ENCODE peak calls at places on chromosomes 2 and 18, in eight cellular contexts. One of them, this sample, is unnamed.

GRCh38 chr18:27769152-27769551 is 407.8 kb downstream of the CDH2 start:
- DNase-seq in brain microvascular endothelial cell: no peak
- DNase-seq in GM06990: no peak
- DNase-seq in SW480: no peak
- DNase-seq in epithelial cell of proximal tubule: no peak
- DNase-seq in GDM1: no peak
- DNase-seq in CD8-positive, alpha-beta memory T cell: no peak
- DNase-seq in fibroblast of villous mesenchyme: no peak
- DNase-seq in this sample: no peak

GRCh38 chr2:196075196-196075595 is 6.6 kb upstream of the DNAH7 start:
- DNase-seq in brain microvascular endothelial cell: no peak
- DNase-seq in GM06990: no peak
- DNase-seq in SW480: no peak
- DNase-seq in epithelial cell of proximal tubule: no peak
- DNase-seq in GDM1: no peak
- DNase-seq in CD8-positive, alpha-beta memory T cell: no peak
- DNase-seq in fibroblast of villous mesenchyme: no peak
- DNase-seq in this sample: no peak

GRCh38 chr18:50847192-50847591 is 27.4 kb upstream of the MRO start:
- DNase-seq in brain microvascular endothelial cell: peak; percentile 74
- DNase-seq in GM06990: no peak
- DNase-seq in SW480: no peak
- DNase-seq in epithelial cell of proximal tubule: no peak
- DNase-seq in GDM1: no peak
- DNase-seq in CD8-positive, alpha-beta memory T cell: no peak
- DNase-seq in fibroblast of villous mesenchyme: peak; percentile 31
- DNase-seq in this sample: no peak

GRCh38 chr2:197255550-197255949 is 55.0 kb downstream of the ANKRD44 start:
- DNase-seq in brain microvascular endothelial cell: peak; percentile 45
- DNase-seq in GM06990: peak; percentile 83
- DNase-seq in SW480: no peak
- DNase-seq in epithelial cell of proximal tubule: no peak
- DNase-seq in GDM1: peak; percentile 88
- DNase-seq in CD8-positive, alpha-beta memory T cell: peak; percentile 62
- DNase-seq in fibroblast of villous mesenchyme: no peak
- DNase-seq in this sample: peak; percentile 94

GRCh38 chr2:202918860-202919259 is 6.8 kb downstream of the CARF start:
- DNase-seq in brain microvascular endothelial cell: no peak
- DNase-seq in GM06990: no peak
- DNase-seq in SW480: no peak
- DNase-seq in epithelial cell of proximal tubule: no peak
- DNase-seq in GDM1: no peak
- DNase-seq in CD8-positive, alpha-beta memory T cell: no peak
- DNase-seq in fibroblast of villous mesenchyme: no peak
- DNase-seq in this sample: no peak

GRCh38 chr2:38791747-38792146 is 13.7 kb downstream of the GEMIN6 start:
- DNase-seq in brain microvascular endothelial cell: no peak
- DNase-seq in GM06990: no peak
- DNase-seq in SW480: no peak
- DNase-seq in epithelial cell of proximal tubule: no peak
- DNase-seq in GDM1: no peak
- DNase-seq in CD8-positive, alpha-beta memory T cell: no peak
- DNase-seq in fibroblast of villous mesenchyme: no peak
- DNase-seq in this sample: peak; percentile 75

GRCh38 chr2:238158807-238159539 is at the start of gene ERFE:
- DNase-seq in brain microvascular endothelial cell: no peak
- DNase-seq in GM06990: peak; percentile 43
- DNase-seq in SW480: no peak
- DNase-seq in epithelial cell of proximal tubule: no peak
- DNase-seq in GDM1: peak; percentile 30
- DNase-seq in CD8-positive, alpha-beta memory T cell: no peak
- DNase-seq in fibroblast of villous mesenchyme: peak; percentile 30
- DNase-seq in this sample: peak; percentile 31

GRCh38 chr2:6487805-6488204 is 377.9 kb downstream of the CMPK2 start:
- DNase-seq in brain microvascular endothelial cell: no peak
- DNase-seq in GM06990: no peak
- DNase-seq in SW480: no peak
- DNase-seq in epithelial cell of proximal tubule: no peak
- DNase-seq in GDM1: no peak
- DNase-seq in CD8-positive, alpha-beta memory T cell: no peak
- DNase-seq in fibroblast of villous mesenchyme: no peak
- DNase-seq in this sample: no peak

GRCh38 chr2:95730813-95731212 is 139.0 kb downstream of the TRIM43 start:
- DNase-seq in brain microvascular endothelial cell: no peak
- DNase-seq in GM06990: no peak
- DNase-seq in SW480: no peak
- DNase-seq in epithelial cell of proximal tubule: no peak
- DNase-seq in GDM1: no peak
- DNase-seq in CD8-positive, alpha-beta memory T cell: no peak
- DNase-seq in fibroblast of villous mesenchyme: no peak
- DNase-seq in this sample: no peak

GRCh38 chr18:22856870-22857269 is 76.3 kb upstream of the RBBP8 start:
- DNase-seq in brain microvascular endothelial cell: no peak
- DNase-seq in GM06990: no peak
- DNase-seq in SW480: no peak
- DNase-seq in epithelial cell of proximal tubule: no peak
- DNase-seq in GDM1: no peak
- DNase-seq in CD8-positive, alpha-beta memory T cell: no peak
- DNase-seq in fibroblast of villous mesenchyme: no peak
- DNase-seq in this sample: no peak

GRCh38 chr2:235171511-235172130 is 219.8 kb downstream of the SH3BP4 start:
- DNase-seq in brain microvascular endothelial cell: peak; percentile 80
- DNase-seq in GM06990: no peak
- DNase-seq in SW480: peak; percentile 27
- DNase-seq in epithelial cell of proximal tubule: peak; percentile 44
- DNase-seq in GDM1: no peak
- DNase-seq in CD8-positive, alpha-beta memory T cell: no peak
- DNase-seq in fibroblast of villous mesenchyme: peak; percentile 79
- DNase-seq in this sample: no peak

GRCh38 chr2:162058973-162059668 is 14.9 kb downstream of the DPP4 start:
- DNase-seq in brain microvascular endothelial cell: no peak
- DNase-seq in GM06990: peak; percentile 67
- DNase-seq in SW480: no peak
- DNase-seq in epithelial cell of proximal tubule: peak; percentile 74
- DNase-seq in GDM1: no peak
- DNase-seq in CD8-positive, alpha-beta memory T cell: no peak
- DNase-seq in fibroblast of villous mesenchyme: peak; percentile 69
- DNase-seq in this sample: no peak

GRCh38 chr2:47190188-47190818 is 35.2 kb upstream of the STPG4 start:
- DNase-seq in brain microvascular endothelial cell: peak; percentile 88
- DNase-seq in GM06990: no peak
- DNase-seq in SW480: no peak
- DNase-seq in epithelial cell of proximal tubule: no peak
- DNase-seq in GDM1: no peak
- DNase-seq in CD8-positive, alpha-beta memory T cell: no peak
- DNase-seq in fibroblast of villous mesenchyme: peak; percentile 58
- DNase-seq in this sample: no peak

GRCh38 chr18:48832961-48833700 is 117.6 kb downstream of the SMAD7 start:
- DNase-seq in brain microvascular endothelial cell: no peak
- DNase-seq in GM06990: no peak
- DNase-seq in SW480: peak; percentile 65
- DNase-seq in epithelial cell of proximal tubule: no peak
- DNase-seq in GDM1: peak; percentile 77
- DNase-seq in CD8-positive, alpha-beta memory T cell: no peak
- DNase-seq in fibroblast of villous mesenchyme: peak; percentile 90
- DNase-seq in this sample: peak; percentile 61

GRCh38 chr2:219968685-219969345 is 341.4 kb downstream of the SLC4A3 start:
- DNase-seq in brain microvascular endothelial cell: no peak
- DNase-seq in GM06990: no peak
- DNase-seq in SW480: peak; percentile 19
- DNase-seq in epithelial cell of proximal tubule: no peak
- DNase-seq in GDM1: no peak
- DNase-seq in CD8-positive, alpha-beta memory T cell: no peak
- DNase-seq in fibroblast of villous mesenchyme: no peak
- DNase-seq in this sample: no peak

GRCh38 chr2:200466703-200467418 is 43.0 kb downstream of the KCTD18 start:
- DNase-seq in brain microvascular endothelial cell: no peak
- DNase-seq in GM06990: no peak
- DNase-seq in SW480: no peak
- DNase-seq in epithelial cell of proximal tubule: no peak
- DNase-seq in GDM1: no peak
- DNase-seq in CD8-positive, alpha-beta memory T cell: peak; percentile 7
- DNase-seq in fibroblast of villous mesenchyme: peak; percentile 74
- DNase-seq in this sample: no peak

GRCh38 chr2:15359716-15360531 is 201.2 kb downstream of the NBAS start:
- DNase-seq in brain microvascular endothelial cell: peak; percentile 91
- DNase-seq in GM06990: no peak
- DNase-seq in SW480: no peak
- DNase-seq in epithelial cell of proximal tubule: no peak
- DNase-seq in GDM1: no peak
- DNase-seq in CD8-positive, alpha-beta memory T cell: no peak
- DNase-seq in fibroblast of villous mesenchyme: peak; percentile 82
- DNase-seq in this sample: no peak

GRCh38 chr18:57915241-57915640 is 112.1 kb upstream of the ATP8B1 start:
- DNase-seq in brain microvascular endothelial cell: no peak
- DNase-seq in GM06990: no peak
- DNase-seq in SW480: no peak
- DNase-seq in epithelial cell of proximal tubule: no peak
- DNase-seq in GDM1: no peak
- DNase-seq in CD8-positive, alpha-beta memory T cell: no peak
- DNase-seq in fibroblast of villous mesenchyme: peak; percentile 51
- DNase-seq in this sample: no peak

GRCh38 chr18:57423821-57424220 is 11.4 kb upstream of the ONECUT2 start:
- DNase-seq in brain microvascular endothelial cell: no peak
- DNase-seq in GM06990: no peak
- DNase-seq in SW480: no peak
- DNase-seq in epithelial cell of proximal tubule: no peak
- DNase-seq in GDM1: no peak
- DNase-seq in CD8-positive, alpha-beta memory T cell: no peak
- DNase-seq in fibroblast of villous mesenchyme: no peak
- DNase-seq in this sample: no peak

GRCh38 chr18:74083071-74083954 is 64.3 kb downstream of the FBXO15 start:
- DNase-seq in brain microvascular endothelial cell: no peak
- DNase-seq in GM06990: no peak
- DNase-seq in SW480: no peak
- DNase-seq in epithelial cell of proximal tubule: no peak
- DNase-seq in GDM1: no peak
- DNase-seq in CD8-positive, alpha-beta memory T cell: no peak
- DNase-seq in fibroblast of villous mesenchyme: no peak
- DNase-seq in this sample: no peak

GRCh38 chr18:67428805-67429204 is 87.7 kb downstream of the DSEL start:
- DNase-seq in brain microvascular endothelial cell: peak; percentile 14
- DNase-seq in GM06990: no peak
- DNase-seq in SW480: no peak
- DNase-seq in epithelial cell of proximal tubule: no peak
- DNase-seq in GDM1: no peak
- DNase-seq in CD8-positive, alpha-beta memory T cell: no peak
- DNase-seq in fibroblast of villous mesenchyme: peak; percentile 78
- DNase-seq in this sample: no peak

GRCh38 chr2:18483896-18484295 is 76.6 kb downstream of the RDH14 start:
- DNase-seq in brain microvascular endothelial cell: no peak
- DNase-seq in GM06990: no peak
- DNase-seq in SW480: no peak
- DNase-seq in epithelial cell of proximal tubule: no peak
- DNase-seq in GDM1: no peak
- DNase-seq in CD8-positive, alpha-beta memory T cell: no peak
- DNase-seq in fibroblast of villous mesenchyme: peak; percentile 27
- DNase-seq in this sample: no peak

GRCh38 chr2:119744335-119744939 is 15.3 kb upstream of the PTPN4 start:
- DNase-seq in brain microvascular endothelial cell: no peak
- DNase-seq in GM06990: no peak
- DNase-seq in SW480: peak; percentile 65
- DNase-seq in epithelial cell of proximal tubule: no peak
- DNase-seq in GDM1: no peak
- DNase-seq in CD8-positive, alpha-beta memory T cell: no peak
- DNase-seq in fibroblast of villous mesenchyme: no peak
- DNase-seq in this sample: no peak

GRCh38 chr2:56376699-56377665 is 193.2 kb downstream of the CCDC85A start:
- DNase-seq in brain microvascular endothelial cell: no peak
- DNase-seq in GM06990: no peak
- DNase-seq in SW480: no peak
- DNase-seq in epithelial cell of proximal tubule: no peak
- DNase-seq in GDM1: no peak
- DNase-seq in CD8-positive, alpha-beta memory T cell: no peak
- DNase-seq in fibroblast of villous mesenchyme: peak; percentile 4
- DNase-seq in this sample: no peak

GRCh38 chr2:7480431-7480830 is 563.2 kb downstream of the RNF144A start:
- DNase-seq in brain microvascular endothelial cell: no peak
- DNase-seq in GM06990: no peak
- DNase-seq in SW480: no peak
- DNase-seq in epithelial cell of proximal tubule: no peak
- DNase-seq in GDM1: no peak
- DNase-seq in CD8-positive, alpha-beta memory T cell: no peak
- DNase-seq in fibroblast of villous mesenchyme: no peak
- DNase-seq in this sample: no peak

GRCh38 chr2:100606740-100607343 is 44.0 kb downstream of the PDCL3 start:
- DNase-seq in brain microvascular endothelial cell: peak; percentile 46
- DNase-seq in GM06990: no peak
- DNase-seq in SW480: peak; percentile 36
- DNase-seq in epithelial cell of proximal tubule: no peak
- DNase-seq in GDM1: no peak
- DNase-seq in CD8-positive, alpha-beta memory T cell: no peak
- DNase-seq in fibroblast of villous mesenchyme: peak; percentile 29
- DNase-seq in this sample: peak; percentile 49

This sample was measured in KBM-7.